ENCODE peak calls at places on chromosomes 7 and 10, in seven cellular contexts. B is suprapubic skin, R is BJ, K is spleen, S is PC-3, V is transverse colon, E is psoas muscle. U is an unnamed sample. For H3K27me3, the result is how much of the 10 kb centered on the place peaks cover.

GRCh38 chr7:96266580-96266979 is 55.3 kb downstream of the SLC25A13 start:
- DNase-seq in S (no peak), V (no peak), K (no peak), B (no peak), E (no peak), R (no peak), U (no peak)

GRCh38 chr10:13270877-13271551 is 28.9 kb downstream of the PHYH start:
- DNase-seq in E (no peak), R (no peak), K (no peak), S (peak), B (no peak), V (peak), U (no peak)

GRCh38 chr10:76882245-76882644 is 755.4 kb downstream of the KCNMA1 start:
- DNase-seq in K (no peak), V (no peak), E (no peak), R (no peak), B (no peak), S (no peak), U (peak)

GRCh38 chr7:102967798-102968197 is 55.0 kb downstream of the LRRC17 start:
- DNase-seq in B (no peak), E (no peak), S (no peak), R (no peak), K (no peak), V (no peak), U (no peak)

GRCh38 chr10:59648711-59649201 is 60.9 kb downstream of the SLC16A9 start:
- DNase-seq in V (no peak), R (no peak), E (no peak), S (no peak), B (no peak), K (no peak), U (no peak)

GRCh38 chr10:84424731-84425165 is 96.4 kb downstream of the CCSER2 start:
- DNase-seq in R (peak), E (peak), V (peak), K (no peak), S (peak), B (peak), U (no peak)

GRCh38 chr10:72228318-72228751 is 12.3 kb upstream of the ASCC1 start:
- DNase-seq in R (no peak), B (no peak), S (no peak), V (no peak), E (no peak), K (no peak), U (no peak)

GRCh38 chr7:19919156-19920085 is 146.0 kb upstream of the TMEM196 start:
- DNase-seq in B (no peak), E (no peak), S (no peak), R (no peak), K (no peak), V (no peak), U (no peak)

GRCh38 chr7:143407296-143408246 is 1.1 kb downstream of the EPHA1 start:
- DNase-seq in R (no peak), V (no peak), K (no peak), S (peak), B (no peak), E (no peak), U (no peak)

GRCh38 chr10:117677239-117677638 is 134.7 kb downstream of the EMX2 start:
- DNase-seq in K (no peak), E (no peak), R (no peak), S (peak), V (no peak), B (no peak), U (no peak)

GRCh38 chr10:18959369-18959768 is 89.2 kb upstream of the MALRD1 start:
- DNase-seq in K (no peak), S (no peak), V (no peak), B (no peak), E (no peak), R (no peak), U (no peak)

GRCh38 chr7:151793531-151793935 is 83.4 kb downstream of the PRKAG2 start:
- DNase-seq in K (peak), V (no peak), R (no peak), E (peak), S (peak), B (peak), U (no peak)

GRCh38 chr10:91598211-91598981 is 34.5 kb downstream of the PPP1R3C start:
- DNase-seq in S (peak), V (no peak), B (no peak), E (no peak), K (no peak), R (peak), U (no peak)

GRCh38 chr7:75639071-75639892 is 99.5 kb downstream of the HIP1 start:
- DNase-seq in R (no peak), K (peak), E (peak), B (no peak), S (peak), V (peak), U (peak)

GRCh38 chr7:1670894-1671875 is 1.1 kb downstream of the ELFN1 start:
- DNase-seq in B (peak), K (peak), V (no peak), E (peak), S (no peak), R (no peak), U (no peak)

GRCh38 chr7:142275028-142275427 is 17.2 kb upstream of the PRSS58 start:
- DNase-seq in V (no peak), R (no peak), S (no peak), E (no peak), K (no peak), B (no peak), U (no peak)

DNA sequence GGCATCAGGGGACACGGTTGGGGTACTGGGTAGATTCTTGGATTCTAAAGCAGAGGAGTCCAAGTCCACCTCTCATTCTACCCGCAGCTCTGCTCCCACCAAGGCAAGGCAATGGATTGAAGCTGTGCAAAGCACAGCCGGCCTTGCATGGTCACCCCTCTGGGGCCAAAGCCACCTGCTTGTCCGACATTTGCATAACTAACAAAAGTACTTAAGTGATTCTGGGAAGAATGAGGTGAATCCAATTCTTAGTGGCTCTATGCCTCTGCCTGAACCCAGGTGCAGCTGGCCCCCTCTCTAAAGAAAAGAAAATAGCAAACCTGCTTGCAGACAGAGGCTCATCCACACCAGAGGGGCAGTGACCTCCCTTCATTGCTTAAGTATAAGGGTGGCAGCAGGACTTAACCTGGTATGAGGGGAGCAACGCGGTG is 10.7 kb upstream of the COBL start:
- DNase-seq in E (no peak), S (no peak), R (no peak), B (no peak), V (no peak), K (no peak), U (no peak)
- H3K4me3 ChIP-seq in E (no peak), S (no peak), R (no peak), B (no peak), V (no peak), K (no peak), U (no peak)

GRCh38 chr7:26397786-26398435 is 106.2 kb downstream of the SNX10 start:
- DNase-seq in K (peak), E (peak), B (no peak), V (peak), S (peak), R (no peak), U (no peak)
- H3K27me3 ChIP-seq in K (under half), E (under half), B (under half), V (under half), S (under half), R (under half), U (under half)

DNA sequence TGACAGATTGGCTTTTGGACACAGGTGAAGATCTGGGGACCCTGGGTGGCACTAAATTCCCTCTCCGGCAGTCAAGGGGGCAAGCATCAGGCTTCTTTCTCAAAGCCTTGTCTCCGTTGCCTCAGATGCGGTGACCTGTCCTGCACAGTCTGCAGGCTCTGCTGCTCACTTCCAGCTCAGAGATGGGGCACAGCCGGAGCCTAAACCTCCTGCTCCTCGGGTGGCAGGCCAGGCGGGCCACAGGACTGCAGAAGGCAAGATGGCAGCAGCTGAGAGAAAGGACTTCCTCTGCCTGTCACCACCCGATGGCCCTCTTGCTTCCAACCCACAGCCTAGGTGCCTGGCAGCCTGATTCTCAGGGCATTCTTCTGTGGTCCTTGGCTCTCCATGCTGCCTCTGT is 44.4 kb downstream of the ZC3HC1 start:
- DNase-seq in E (no peak), V (no peak), K (peak), S (no peak), R (no peak), B (no peak), U (no peak)
- TF ChIP-seq CTCF in E (no peak), V (no peak), K (no peak), S (no peak), R (no peak), B (no peak), U (no peak)

GRCh38 chr10:86759073-86759672 is 2.8 kb downstream of the BMPR1A start:
- DNase-seq in K (no peak), V (no peak), R (no peak), E (no peak), S (no peak), B (no peak), U (no peak)
- H3K4me3 ChIP-seq in K (no peak), V (no peak), R (peak), E (peak), S (peak), B (peak), U (no peak)

GRCh38 chr10:49615213-49615612 is 1.4 kb downstream of the CHAT start:
- DNase-seq in B (peak), E (peak), S (no peak), K (peak), R (no peak), V (no peak), U (no peak)
- H3K27me3 ChIP-seq in B (half or more), E (half or more), S (half or more), K (half or more), R (half or more), V (half or more), U (under half)

DNA sequence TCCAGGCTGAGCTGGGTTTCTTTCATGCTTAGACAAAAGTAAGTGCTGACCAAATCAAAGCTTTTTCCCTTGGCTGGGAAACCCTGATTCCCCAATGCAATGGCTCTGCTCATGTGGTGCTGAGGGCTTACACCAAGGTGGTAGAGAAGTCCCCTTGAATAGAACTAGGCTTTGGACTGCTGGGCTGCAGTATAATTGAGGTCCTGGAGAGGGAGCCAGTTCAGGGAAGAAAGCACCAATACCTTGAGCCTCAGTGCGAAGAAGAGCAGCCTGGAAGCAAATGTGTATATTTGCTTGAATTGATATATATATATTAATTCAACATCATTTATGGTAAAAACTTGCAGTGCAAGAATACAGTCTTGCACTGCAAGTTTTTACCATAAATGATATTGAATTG is 391.1 kb downstream of the RPS24 start:
- DNase-seq in V (no peak), B (peak), K (no peak), E (no peak), R (no peak), S (peak), U (no peak)
- TF ChIP-seq CTCF in V (peak), B (no peak), K (no peak), E (no peak), R (peak), S (peak), U (peak)

GRCh38 chr10:24467605-24468004 is 256.1 kb downstream of the ARHGAP21 start:
- DNase-seq in S (no peak), K (no peak), V (no peak), R (no peak), B (no peak), E (no peak), U (no peak)
- H3K4me3 ChIP-seq in S (peak), K (no peak), V (no peak), R (no peak), B (peak), E (peak), U (no peak)

U was measured in GM06990.